ENCODE peak calls at places on chromosomes 6 and 20, in six cellular contexts. X, G, D, B, U and H are unnamed samples.
A peak's percentile ranks its signal among the peaks of the same experiment; 100 is the strongest.

GRCh38 chr6:87905101-87905517 is 142.5 kb upstream of the SPACA1 start:
- DNase-seq in X (no peak), G (no peak), D (no peak), B (no peak), U (no peak), H (peak; percentile 77)

GRCh38 chr6:131060311-131060710 is 2.7 kb downstream of the EPB41L2 start:
- DNase-seq in X (no peak), G (no peak), D (no peak), B (no peak), U (no peak), H (no peak)

GRCh38 chr20:52999040-52999439 is 26.9 kb downstream of the TSHZ2 start:
- DNase-seq in X (no peak), G (no peak), D (no peak), B (no peak), U (no peak), H (no peak)

GRCh38 chr20:22437354-22437753 is 147.0 kb downstream of the FOXA2 start:
- DNase-seq in X (no peak), G (no peak), D (no peak), B (no peak), U (no peak), H (no peak)

GRCh38 chr6:33745558-33745957 is 1.1 kb downstream of the IP6K3 start:
- DNase-seq in X (no peak), G (no peak), D (no peak), B (no peak), U (peak; percentile 56), H (no peak)

GRCh38 chr6:148893481-148893880 is 146.7 kb downstream of the UST start:
- DNase-seq in X (no peak), G (no peak), D (no peak), B (no peak), U (no peak), H (no peak)

GRCh38 chr20:20273281-20273680 is 94.6 kb upstream of the INSM1 start:
- DNase-seq in X (no peak), G (no peak), D (no peak), B (no peak), U (no peak), H (peak; percentile 17)

GRCh38 chr20:54431545-54431944 is 43.8 kb upstream of the DOK5 start:
- DNase-seq in X (no peak), G (no peak), D (no peak), B (no peak), U (no peak), H (no peak)

GRCh38 chr20:51732454-51732791 is 35.8 kb downstream of the ATP9A start:
- DNase-seq in X (no peak), G (no peak), D (no peak), B (no peak), U (peak; percentile 21), H (no peak)

GRCh38 chr20:24762791-24763350 is 186.2 kb upstream of the CST7 start:
- DNase-seq in X (no peak), G (no peak), D (no peak), B (no peak), U (no peak), H (no peak)

GRCh38 chr6:137832110-137832509 is 34.9 kb upstream of the TNFAIP3 start:
- DNase-seq in X (peak; percentile 95), G (no peak), D (no peak), B (no peak), U (no peak), H (peak; percentile 96)

GRCh38 chr20:4071177-4071723 is 55.9 kb upstream of the RNF24 start:
- DNase-seq in X (no peak), G (no peak), D (no peak), B (no peak), U (no peak), H (no peak)